ENCODE peak calls at places on chromosomes 16 and 17, in eight cellular contexts. S, X, D, E, Z, M, I and F are unnamed samples.

GRCh38 chr16:76910931-76911330 is 280.1 kb upstream of the MON1B start:
- DNase-seq in S (no peak), X (no peak), D (peak), E (no peak), Z (no peak), M (no peak), I (no peak), F (no peak)

GRCh38 chr17:15920758-15921239 is 24.1 kb upstream of the ADORA2B start:
- DNase-seq in S (no peak), X (peak), D (peak), E (no peak), Z (no peak), M (no peak), I (no peak), F (no peak)

GRCh38 chr17:45870342-45870974 is 23.9 kb upstream of the MAPT start:
- DNase-seq in S (no peak), X (no peak), D (no peak), E (no peak), Z (no peak), M (no peak), I (no peak), F (no peak)

GRCh38 chr17:77434136-77435114 is 293.7 kb downstream of the SEC14L1 start:
- DNase-seq in S (no peak), X (no peak), D (no peak), E (no peak), Z (no peak), M (no peak), I (no peak), F (no peak)

GRCh38 chr16:81694494-81695285 is 84.4 kb upstream of the PLCG2 start:
- DNase-seq in S (no peak), X (no peak), D (no peak), E (no peak), Z (peak), M (no peak), I (peak), F (peak)

GRCh38 chr16:88731699-88732098 is 25.4 kb downstream of the CTU2 start:
- DNase-seq in S (no peak), X (no peak), D (no peak), E (no peak), Z (no peak), M (no peak), I (no peak), F (peak)

GRCh38 chr16:8391219-8391757 is 199.0 kb downstream of the TMEM114 start:
- DNase-seq in S (no peak), X (no peak), D (no peak), E (no peak), Z (no peak), M (no peak), I (no peak), F (no peak)

GRCh38 chr17:81961554-81962498 is 839 bp upstream of the NOTUM start:
- DNase-seq in S (no peak), X (no peak), D (no peak), E (no peak), Z (peak), M (no peak), I (peak), F (no peak)

GRCh38 chr16:727291-727977 is 528 bp downstream of the HAGHL start:
- DNase-seq in S (no peak), X (no peak), D (no peak), E (no peak), Z (peak), M (no peak), I (peak), F (no peak)

DNA sequence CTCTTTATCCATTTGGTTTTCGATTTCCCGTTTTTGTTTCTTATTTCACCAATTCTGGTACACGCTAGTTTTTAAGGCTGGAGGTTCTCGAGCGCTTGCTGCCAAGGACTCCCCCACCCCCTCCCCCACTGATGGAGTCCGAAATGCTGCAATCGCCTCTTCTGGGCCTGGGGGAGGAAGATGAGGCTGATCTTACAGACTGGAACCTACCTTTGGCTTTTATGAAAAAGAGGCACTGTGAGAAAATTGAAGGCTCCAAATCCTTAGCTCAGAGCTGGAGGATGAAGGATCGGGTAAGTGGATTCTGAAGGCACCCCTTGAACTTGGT is 825 bp downstream of the RPTOR start:
- DNase-seq in S (no peak), X (no peak), D (no peak), E (no peak), Z (no peak), M (no peak), I (no peak), F (no peak)
- H3K27ac ChIP-seq in S (no peak), X (no peak), D (peak), E (no peak), Z (no peak), M (no peak), I (no peak), F (no peak)

GRCh38 chr17:44777394-44778348 is 18.9 kb downstream of the ADAM11 start:
- DNase-seq in S (no peak), X (no peak), D (no peak), E (no peak), Z (peak), M (no peak), I (no peak), F (no peak)

GRCh38 chr17:44780161-44780560 is 21.4 kb downstream of the ADAM11 start:
- DNase-seq in S (no peak), X (no peak), D (no peak), E (no peak), Z (peak), M (no peak), I (no peak), F (no peak)

GRCh38 chr17:44780845-44781480 is 22.2 kb downstream of the ADAM11 start:
- DNase-seq in S (no peak), X (no peak), D (no peak), E (no peak), Z (peak), M (no peak), I (no peak), F (no peak)

GRCh38 chr17:44778656-44779210 is 19.9 kb downstream of the ADAM11 start:
- DNase-seq in S (no peak), X (no peak), D (no peak), E (no peak), Z (peak), M (no peak), I (no peak), F (no peak)

GRCh38 chr17:44779211-44780025 is 20.6 kb downstream of the ADAM11 start:
- DNase-seq in S (peak), X (peak), D (no peak), E (peak), Z (peak), M (peak), I (peak), F (peak)
- H3K27ac ChIP-seq in S (no peak), X (peak), D (no peak), E (peak), Z (peak), M (no peak), I (no peak), F (peak)

DNA sequence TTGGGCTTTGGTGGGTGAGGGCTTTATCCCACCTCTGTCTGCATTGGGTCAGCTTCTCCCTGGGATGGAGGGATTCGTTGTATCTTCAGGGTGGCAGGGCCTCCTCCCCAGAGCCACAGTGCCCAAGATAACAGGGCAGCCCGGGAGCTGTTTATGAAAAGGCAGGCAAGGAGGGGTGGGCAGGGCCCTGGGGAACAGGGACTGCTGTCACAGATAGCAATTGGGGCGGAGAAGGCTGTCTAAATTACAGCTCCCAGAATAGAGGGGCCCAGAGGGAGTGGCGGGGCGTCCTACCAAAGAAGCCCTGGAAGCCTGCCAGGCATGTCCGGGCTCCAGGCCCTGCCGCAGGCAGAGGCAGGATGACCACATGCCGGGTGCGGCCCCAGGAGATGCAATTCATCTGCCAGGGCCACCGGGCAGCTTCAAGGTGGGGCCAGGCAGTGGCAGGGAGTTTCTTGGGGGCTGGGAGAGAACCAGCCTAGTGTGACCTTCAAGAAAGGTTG is 18.8 kb upstream of the PHOSPHO1 start:
- DNase-seq in S (no peak), X (no peak), D (no peak), E (no peak), Z (peak), M (no peak), I (no peak), F (no peak)
- H3K27ac ChIP-seq in S (no peak), X (no peak), D (no peak), E (no peak), Z (no peak), M (no peak), I (no peak), F (no peak)

DNA sequence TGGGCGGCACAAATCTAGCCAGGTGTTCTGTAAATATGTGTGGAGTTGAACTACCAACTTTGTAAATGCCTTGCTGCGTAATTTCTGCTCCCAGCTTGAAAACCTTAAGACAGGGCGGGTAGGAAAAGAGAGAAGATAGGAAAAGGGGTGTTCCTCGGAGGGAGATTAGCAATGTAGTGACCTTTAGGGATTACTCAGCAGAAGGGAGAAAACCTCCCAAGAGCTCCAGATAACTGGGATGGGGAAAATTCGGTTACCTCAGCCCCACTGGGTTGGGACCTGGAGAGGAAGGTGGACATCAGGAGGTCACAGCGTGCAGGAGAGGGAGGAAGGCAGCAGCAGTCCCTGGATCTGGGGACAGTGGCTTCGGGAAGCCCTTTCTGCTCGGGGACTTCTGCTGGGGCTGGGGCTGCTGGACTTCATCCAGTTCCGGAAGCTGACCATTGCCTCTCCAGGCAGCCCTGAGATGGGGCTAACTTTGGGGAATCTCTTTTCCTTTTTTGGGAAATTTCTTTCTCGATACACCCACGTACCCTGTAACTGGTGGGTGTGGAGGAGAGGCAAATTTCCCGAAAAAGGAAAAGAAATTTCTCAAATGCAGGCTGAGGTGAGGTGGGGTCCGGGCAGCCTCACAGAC is 39.2 kb downstream of the MPRIP start:
- DNase-seq in S (no peak), X (peak), D (no peak), E (no peak), Z (no peak), M (no peak), I (no peak), F (no peak)
- H3K27ac ChIP-seq in S (no peak), X (peak), D (no peak), E (peak), Z (no peak), M (no peak), I (no peak), F (no peak)

GRCh38 chr16:12097523-12098428 is 121.2 kb downstream of the SNX29 start:
- DNase-seq in S (peak), X (peak), D (peak), E (peak), Z (peak), M (no peak), I (peak), F (peak)

GRCh38 chr16:12096162-12096781 is 119.7 kb downstream of the SNX29 start:
- DNase-seq in S (peak), X (no peak), D (no peak), E (no peak), Z (no peak), M (no peak), I (no peak), F (no peak)

GRCh38 chr16:12095275-12096161 is 119.0 kb downstream of the SNX29 start:
- DNase-seq in S (peak), X (peak), D (no peak), E (peak), Z (peak), M (peak), I (peak), F (peak)

GRCh38 chr16:12098429-12099310 is 122.1 kb downstream of the SNX29 start:
- DNase-seq in S (no peak), X (no peak), D (no peak), E (no peak), Z (no peak), M (no peak), I (no peak), F (no peak)

DNA sequence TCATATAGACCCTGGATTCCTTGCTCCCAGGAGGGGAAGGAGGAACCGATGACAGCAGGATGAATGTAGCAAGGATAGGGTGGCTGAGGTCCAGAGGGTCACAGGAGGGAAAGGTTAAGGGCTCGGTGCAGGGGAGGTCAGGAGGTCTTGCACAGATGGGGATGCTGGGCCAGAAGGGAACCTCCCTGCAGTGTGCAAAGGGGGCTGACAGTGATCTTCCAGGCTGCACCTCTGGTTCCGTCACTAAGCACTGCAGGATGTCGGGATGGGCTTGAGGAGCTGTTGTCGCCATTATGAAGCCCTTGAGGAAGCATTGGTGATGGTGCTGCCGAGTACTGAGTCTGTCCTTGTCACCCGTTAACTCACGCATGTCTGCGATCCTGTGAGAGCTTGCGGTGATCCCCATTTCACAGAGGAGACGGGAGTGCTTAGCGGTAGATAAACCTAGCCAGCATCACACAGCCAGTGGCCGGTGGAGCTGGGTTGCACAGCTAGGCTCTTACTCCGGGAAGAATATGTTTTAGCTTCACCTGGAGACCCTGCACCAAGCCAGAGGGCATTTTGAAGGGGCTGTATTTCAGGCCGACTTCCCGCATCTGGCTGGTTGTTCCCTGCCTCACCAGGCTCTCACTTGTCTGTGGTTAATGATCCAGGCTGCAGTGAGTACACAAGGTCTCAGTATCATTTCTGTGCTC is 120.4 kb downstream of the SNX29 start:
- DNase-seq in S (peak), X (no peak), D (no peak), E (no peak), Z (no peak), M (no peak), I (no peak), F (no peak)
- H3K27ac ChIP-seq in S (peak), X (peak), D (peak), E (peak), Z (peak), M (no peak), I (no peak), F (peak)

GRCh38 chr17:35448214-35448898 is at the start of gene SLFN13:
- DNase-seq in S (peak), X (peak), D (no peak), E (no peak), Z (peak), M (peak), I (peak), F (no peak)
- H3K27ac ChIP-seq in S (no peak), X (peak), D (no peak), E (no peak), Z (peak), M (peak), I (no peak), F (no peak)

GRCh38 chr17:1611715-1612114 is 16.9 kb downstream of the SLC43A2 start:
- DNase-seq in S (no peak), X (no peak), D (no peak), E (no peak), Z (peak), M (no peak), I (no peak), F (no peak)
- H3K27ac ChIP-seq in S (no peak), X (peak), D (no peak), E (no peak), Z (no peak), M (no peak), I (no peak), F (no peak)

GRCh38 chr16:15950869-15951268 is 1.5 kb downstream of the ABCC1 start:
- DNase-seq in S (no peak), X (no peak), D (no peak), E (no peak), Z (no peak), M (no peak), I (no peak), F (no peak)

GRCh38 chr16:15947983-15948509 is 1.4 kb upstream of the ABCC1 start:
- DNase-seq in S (no peak), X (no peak), D (no peak), E (no peak), Z (no peak), M (no peak), I (no peak), F (no peak)

GRCh38 chr16:15948532-15949209 is 745 bp upstream of the ABCC1 start:
- DNase-seq in S (no peak), X (no peak), D (no peak), E (no peak), Z (no peak), M (no peak), I (no peak), F (no peak)

GRCh38 chr16:15950167-15950854 is 895 bp downstream of the ABCC1 start:
- DNase-seq in S (peak), X (peak), D (no peak), E (peak), Z (peak), M (peak), I (peak), F (no peak)

DNA sequence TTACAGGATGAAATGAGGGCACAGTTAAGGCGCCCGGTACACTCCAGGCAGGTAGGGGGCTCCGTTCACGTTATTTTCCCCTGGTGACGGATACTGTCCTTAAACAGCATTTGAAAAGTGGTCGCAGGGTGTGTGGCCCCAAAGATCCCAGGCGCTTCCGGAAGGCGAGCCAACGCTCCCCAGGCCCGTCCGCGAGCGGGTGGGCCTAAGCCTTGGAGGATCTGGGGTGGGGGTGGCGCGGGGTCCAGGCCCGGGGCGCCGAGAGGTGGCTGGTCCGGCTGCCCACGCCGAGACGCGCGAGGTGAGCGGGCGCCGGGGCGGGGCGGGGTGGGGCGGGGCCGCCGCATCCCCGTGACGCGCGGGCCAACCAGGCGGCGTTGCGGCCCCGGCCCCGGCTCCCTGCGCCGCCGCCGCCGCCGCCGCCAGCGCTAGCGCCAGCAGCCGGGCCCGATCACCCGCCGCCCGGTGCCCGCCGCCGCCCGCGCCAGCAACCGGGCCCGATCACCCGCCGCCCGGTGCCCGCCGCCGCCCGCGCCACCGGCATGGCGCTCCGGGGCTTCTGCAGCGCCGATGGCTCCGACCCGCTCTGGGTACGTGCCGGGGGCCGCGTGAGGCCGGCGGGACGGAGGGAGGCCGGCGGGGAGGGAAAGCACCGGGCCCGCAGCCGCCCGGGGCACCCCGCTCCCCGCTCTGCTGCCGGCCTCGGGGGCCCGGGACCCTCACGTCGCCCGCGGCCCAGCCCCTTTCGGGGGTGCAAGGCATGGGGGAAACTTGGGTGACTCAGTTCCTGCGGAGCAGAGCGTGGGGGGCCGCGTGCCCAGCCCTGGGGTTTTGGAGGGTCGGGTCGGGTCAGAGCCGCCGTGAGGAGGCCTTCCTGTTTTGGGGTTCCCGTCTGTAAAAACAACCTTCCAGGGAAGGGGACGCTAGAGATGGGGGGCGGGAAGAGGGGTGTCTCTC is at the start of gene ABCC1:
- DNase-seq in S (peak), X (peak), D (no peak), E (peak), Z (peak), M (peak), I (peak), F (no peak)
- H3K27ac ChIP-seq in S (peak), X (peak), D (peak), E (no peak), Z (peak), M (peak), I (peak), F (no peak)

GRCh38 chr17:4944554-4945175 is 3.7 kb downstream of the PFN1 start:
- DNase-seq in S (no peak), X (no peak), D (no peak), E (no peak), Z (no peak), M (no peak), I (no peak), F (no peak)

GRCh38 chr17:4945176-4945943 is 3.0 kb downstream of the PFN1 start:
- DNase-seq in S (peak), X (peak), D (peak), E (no peak), Z (peak), M (peak), I (no peak), F (no peak)

GRCh38 chr17:4942760-4943508 is 2.9 kb downstream of the RNF167 start:
- DNase-seq in S (no peak), X (no peak), D (no peak), E (no peak), Z (no peak), M (no peak), I (no peak), F (no peak)

GRCh38 chr17:4945944-4946280 is 2.4 kb downstream of the PFN1 start:
- DNase-seq in S (no peak), X (no peak), D (no peak), E (no peak), Z (peak), M (no peak), I (no peak), F (no peak)

DNA sequence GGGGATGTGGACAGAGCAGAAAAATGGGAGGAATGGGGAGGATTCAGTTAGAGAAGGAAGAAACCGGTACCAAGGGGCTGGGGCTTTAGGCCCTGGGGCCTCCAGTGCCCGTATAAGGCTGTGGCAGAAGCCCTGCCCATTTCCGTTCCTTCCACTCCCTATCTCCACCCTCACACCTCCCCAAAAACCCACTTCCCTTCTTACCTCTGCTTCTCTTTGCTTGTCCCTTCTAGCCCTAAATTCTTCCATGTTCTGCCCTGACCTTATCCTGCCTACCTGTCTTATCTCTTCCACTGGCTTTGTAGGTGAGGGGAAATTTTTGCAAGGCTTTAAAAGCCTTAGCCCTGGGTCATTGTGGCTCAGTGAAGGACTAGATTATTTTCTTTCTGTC is 4.1 kb downstream of the RNF167 start:
- DNase-seq in S (no peak), X (no peak), D (no peak), E (no peak), Z (peak), M (peak), I (no peak), F (no peak)
- H3K27ac ChIP-seq in S (no peak), X (peak), D (peak), E (no peak), Z (no peak), M (peak), I (peak), F (no peak)